ENCODE peak calls at places on chromosomes 6 and 20, in four cellular contexts. E, M, Z and O are unnamed samples. For H3K4me1, the result is how much of the 10 kb centered on the place peaks cover.

GRCh38 chr6:153088796-153089195 is 42.3 kb downstream of the RGS17 start:
- DNase-seq in E (no peak), M (no peak), Z (no peak), O (no peak)

GRCh38 chr6:137781639-137782038 is 85.4 kb upstream of the TNFAIP3 start:
- DNase-seq in E (no peak), M (no peak), Z (no peak), O (no peak)

GRCh38 chr6:129188795-129189194 is 305.9 kb downstream of the LAMA2 start:
- DNase-seq in E (no peak), M (no peak), Z (no peak), O (no peak)

GRCh38 chr6:1662532-1662931 is 52.8 kb downstream of the FOXC1 start:
- DNase-seq in E (no peak), M (no peak), Z (no peak), O (no peak)

GRCh38 chr6:13139119-13139518 is 189.2 kb downstream of the TBC1D7 start:
- DNase-seq in E (no peak), M (no peak), Z (no peak), O (no peak)

GRCh38 chr6:49556429-49556837 is 6.0 kb downstream of the C6orf141 start:
- DNase-seq in E (no peak), M (no peak), Z (no peak), O (no peak)

GRCh38 chr20:47950557-47951283 is 165.4 kb upstream of the SULF2 start:
- DNase-seq in E (no peak), M (no peak), Z (no peak), O (no peak)

GRCh38 chr6:132798820-132799538 is 542 bp upstream of the SLC18B1 start:
- DNase-seq in E (peak), M (peak), Z (peak), O (peak)

GRCh38 chr6:47484616-47485015 is 7.0 kb downstream of the CD2AP start:
- DNase-seq in E (no peak), M (no peak), Z (no peak), O (no peak)
- H3K4me1 ChIP-seq in E (under half), M (under half), Z (under half), O (under half)

DNA sequence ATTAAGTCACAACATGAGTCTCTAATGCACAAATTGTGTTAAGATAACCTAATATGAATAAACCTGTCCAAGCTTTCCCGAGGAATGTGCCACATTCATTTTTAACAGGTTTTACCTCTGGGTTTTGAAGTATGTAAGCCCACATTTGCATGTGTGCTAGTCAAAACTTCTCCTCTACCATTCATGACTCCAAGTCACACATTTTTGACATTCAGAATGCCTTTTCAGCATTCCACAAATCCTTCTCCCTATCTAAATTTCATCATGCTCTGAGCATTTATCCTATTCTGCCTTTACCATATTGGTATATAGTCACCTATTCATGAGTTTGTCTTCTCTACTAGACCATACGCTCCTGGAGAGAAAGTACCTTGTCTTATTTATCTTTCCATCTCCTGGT is 56.5 kb downstream of the ADGRF5 start:
- DNase-seq in E (no peak), M (no peak), Z (no peak), O (no peak)
- TF ChIP-seq CTCF in E (no peak), M (no peak), Z (no peak), O (no peak)

GRCh38 chr20:2207770-2208097 is 88.1 kb upstream of the TGM3 start:
- DNase-seq in E (no peak), M (no peak), Z (no peak), O (no peak)
- H3K4me3 ChIP-seq in E (peak), M (peak), Z (peak), O (peak)

DNA sequence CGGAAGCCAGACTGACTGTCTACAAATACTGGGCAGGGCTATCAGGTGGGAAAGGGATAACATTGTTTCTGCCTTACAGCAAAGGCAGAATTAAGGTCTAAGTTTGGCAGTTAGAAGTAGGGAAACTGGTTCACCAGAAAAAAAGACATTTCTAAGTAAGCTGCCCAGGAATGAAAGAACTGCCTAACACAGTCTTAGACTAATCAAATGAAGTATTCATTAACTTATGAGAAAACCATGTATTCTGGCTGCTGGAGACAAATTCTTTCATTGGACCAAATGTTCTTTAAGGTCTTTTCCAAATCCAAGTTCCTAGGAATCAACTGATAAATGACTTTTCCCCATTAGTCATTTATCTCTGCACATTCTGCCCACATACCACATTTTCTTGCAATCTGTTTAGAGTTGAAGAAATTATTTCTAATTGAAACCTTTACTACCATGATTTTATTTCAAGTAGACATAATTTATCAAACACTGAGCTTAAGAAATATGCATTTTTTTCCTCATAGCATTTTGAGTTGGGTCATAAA is 120.3 kb upstream of the OGFRL1 start:
- DNase-seq in E (no peak), M (no peak), Z (no peak), O (no peak)
- H3K4me1 ChIP-seq in E (under half), M (under half), Z (under half), O (under half)

DNA sequence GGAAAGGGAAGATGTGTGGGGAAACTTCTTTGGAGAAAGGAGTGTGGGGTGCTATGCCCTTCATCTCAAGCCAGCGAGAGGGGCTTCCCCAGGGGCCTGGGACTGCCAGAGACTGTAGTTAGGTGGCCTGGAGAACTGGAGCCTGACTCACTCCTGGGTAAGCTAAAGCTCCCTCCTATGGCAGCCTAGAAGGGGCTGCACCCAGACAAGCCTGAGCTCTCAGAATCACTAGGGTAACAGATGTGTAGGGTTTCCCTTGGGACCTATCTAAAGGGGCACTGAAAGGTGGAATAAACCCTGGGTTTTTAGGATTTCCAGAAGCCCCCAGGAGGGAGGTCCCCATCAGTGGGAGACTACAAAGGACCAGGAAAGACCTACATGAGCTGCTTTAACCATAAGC is 1.6 kb upstream of the ARMC2 start:
- DNase-seq in E (no peak), M (no peak), Z (no peak), O (no peak)
- TF ChIP-seq CTCF in E (no peak), M (no peak), Z (no peak), O (no peak)

DNA sequence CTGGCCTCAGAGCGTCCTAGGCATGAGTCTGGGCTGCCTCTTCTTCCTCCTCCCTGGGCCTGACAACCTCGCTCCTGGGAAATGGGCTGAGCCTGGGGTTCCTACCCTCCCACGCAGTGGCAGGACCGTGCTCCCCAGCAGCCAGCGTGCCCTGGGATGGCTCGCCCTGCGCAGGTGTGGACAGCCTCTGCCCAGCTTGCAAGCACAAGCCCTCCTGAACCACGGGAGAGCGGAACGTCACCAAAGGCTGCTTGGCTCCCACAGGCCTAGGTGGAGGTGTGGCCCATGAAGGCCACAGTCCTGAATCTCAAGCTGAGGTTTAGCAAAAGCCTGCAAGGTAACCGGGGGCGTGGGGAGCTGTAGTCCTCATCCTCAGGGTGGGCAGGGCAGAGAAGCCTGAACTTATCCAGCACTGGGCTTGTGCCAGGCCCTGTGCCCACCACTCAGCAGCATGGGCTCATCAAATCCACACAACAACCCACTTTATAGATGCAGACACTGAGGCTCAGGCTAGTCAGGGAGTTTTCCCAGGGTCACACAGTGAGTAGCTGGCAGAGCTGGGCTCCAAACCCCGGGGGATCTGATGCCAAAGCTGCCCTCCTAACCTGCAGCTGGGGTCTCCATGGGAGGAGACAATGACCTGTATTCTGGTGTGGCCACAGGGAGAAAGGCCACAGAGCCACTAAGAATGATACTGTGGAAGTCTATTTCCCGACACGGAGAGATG is 25.3 kb downstream of the RBM38 start:
- DNase-seq in E (no peak), M (no peak), Z (no peak), O (no peak)
- H3K4me3 ChIP-seq in E (no peak), M (no peak), Z (no peak), O (no peak)